ENCODE peak calls at places on chromosome 6, in ten cellular contexts. S is fibroblast of the aortic adventitia, P is NB4, Q is fibroblast of lung, L is endodermal cell, J is ovary, G is B cell, T is tibial artery, F is transverse colon, X is fibroblast of mammary gland. A is an unnamed sample.

GRCh38 chr6:43636312-43636667 is 650 bp downstream of the MAD2L1BP start:
- DNase-seq in S (peak), P (peak), Q (peak), L (no peak), J (no peak), G (no peak), T (no peak), F (no peak), X (peak), A (peak)

GRCh38 chr6:35406666-35407065 is 45.5 kb upstream of the FANCE start:
- DNase-seq in S (no peak), P (no peak), Q (no peak), L (no peak), J (no peak), G (no peak), T (no peak), F (no peak), X (no peak), A (no peak)

GRCh38 chr6:84774174-84775158 is 10.1 kb upstream of the TBX18 start:
- DNase-seq in S (no peak), P (no peak), Q (no peak), L (peak), J (peak), G (no peak), T (peak), F (no peak), X (peak), A (no peak)

GRCh38 chr6:160431231-160431630 is 83.1 kb downstream of the SLC22A3 start:
- DNase-seq in S (peak), P (no peak), Q (peak), L (no peak), J (peak), G (no peak), T (no peak), F (peak), X (peak), A (no peak)

GRCh38 chr6:133741375-133741861 is 147.5 kb upstream of the TCF21 start:
- DNase-seq in S (peak), P (no peak), Q (peak), L (no peak), J (no peak), G (no peak), T (no peak), F (no peak), X (peak), A (no peak)

GRCh38 chr6:22173311-22173710 is 123.5 kb downstream of the PRL start:
- DNase-seq in S (no peak), P (no peak), Q (no peak), L (no peak), J (no peak), G (no peak), T (no peak), F (no peak), X (no peak), A (no peak)

GRCh38 chr6:116280161-116280959 is 630 bp upstream of the TSPYL1 start:
- DNase-seq in S (peak), P (peak), Q (peak), L (no peak), J (no peak), G (no peak), T (no peak), F (no peak), X (peak), A (no peak)

GRCh38 chr6:11538799-11539468 is 1.4 kb downstream of the TMEM170B start:
- DNase-seq in S (no peak), P (peak), Q (no peak), L (no peak), J (no peak), G (no peak), T (no peak), F (no peak), X (no peak), A (no peak)

GRCh38 chr6:40894962-40895799 is 143.8 kb downstream of the UNC5CL start:
- DNase-seq in S (peak), P (peak), Q (peak), L (peak), J (peak), G (no peak), T (peak), F (peak), X (peak), A (no peak)

GRCh38 chr6:46903175-46903574 is 18.6 kb downstream of the ADGRF5 start:
- DNase-seq in S (no peak), P (no peak), Q (no peak), L (peak), J (no peak), G (no peak), T (no peak), F (no peak), X (no peak), A (no peak)
- TF ChIP-seq CTCF in S (no peak), P (no peak), Q (no peak), L (peak), J (no peak), G (no peak), T (no peak), F (no peak), X (no peak), A (peak)

GRCh38 chr6:80132942-80133517 is 26.6 kb downstream of the BCKDHB start:
- DNase-seq in S (peak), P (peak), Q (peak), L (peak), J (peak), G (no peak), T (peak), F (peak), X (peak), A (no peak)
- TF ChIP-seq CTCF in S (peak), P (no peak), Q (peak), L (peak), J (no peak), G (no peak), T (peak), F (peak), X (peak), A (peak)

DNA sequence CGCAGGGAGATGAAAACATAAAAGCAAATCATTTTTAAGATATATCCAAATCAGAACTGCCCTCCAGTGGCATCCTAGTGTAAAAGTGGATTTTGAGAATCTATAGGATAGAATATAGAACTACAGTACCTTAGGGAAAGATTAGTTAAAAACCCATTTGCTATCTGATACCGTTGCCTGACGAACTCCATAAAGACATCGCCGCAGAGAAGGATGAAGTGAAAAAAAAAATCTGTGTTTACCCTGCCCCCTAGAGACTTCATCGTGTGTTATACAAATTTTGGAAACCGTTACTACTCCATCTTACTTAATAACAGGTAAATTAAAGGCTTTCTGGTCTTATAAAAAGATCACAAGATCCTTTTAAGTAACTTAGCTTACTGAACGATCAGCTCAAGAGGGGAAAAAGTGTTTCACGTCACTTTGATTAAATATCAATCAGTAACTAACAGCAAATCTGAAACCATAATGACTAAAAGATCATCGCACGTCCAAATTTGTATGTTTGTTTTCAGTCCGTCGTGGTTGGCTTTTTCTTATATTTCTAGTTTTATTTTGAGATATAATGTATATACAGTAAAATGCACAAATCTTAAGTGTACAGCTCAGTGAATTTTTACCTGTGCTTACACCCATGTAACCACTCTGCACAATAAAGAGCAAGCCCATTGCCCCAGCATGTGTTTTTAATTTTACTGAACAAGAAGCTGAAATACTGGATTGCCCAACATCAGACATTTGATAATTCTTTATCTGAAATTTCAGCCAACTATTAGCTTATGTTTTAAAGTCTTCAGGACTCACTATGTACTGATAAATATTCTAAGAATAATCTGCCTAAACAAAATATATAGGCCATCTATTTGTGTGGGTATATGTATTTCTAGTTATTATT is 879 bp upstream of the MCM3 start:
- DNase-seq in S (peak), P (peak), Q (peak), L (no peak), J (no peak), G (no peak), T (no peak), F (no peak), X (peak), A (no peak)
- TF ChIP-seq CTCF in S (peak), P (no peak), Q (no peak), L (no peak), J (no peak), G (peak), T (no peak), F (no peak), X (peak), A (peak)

DNA sequence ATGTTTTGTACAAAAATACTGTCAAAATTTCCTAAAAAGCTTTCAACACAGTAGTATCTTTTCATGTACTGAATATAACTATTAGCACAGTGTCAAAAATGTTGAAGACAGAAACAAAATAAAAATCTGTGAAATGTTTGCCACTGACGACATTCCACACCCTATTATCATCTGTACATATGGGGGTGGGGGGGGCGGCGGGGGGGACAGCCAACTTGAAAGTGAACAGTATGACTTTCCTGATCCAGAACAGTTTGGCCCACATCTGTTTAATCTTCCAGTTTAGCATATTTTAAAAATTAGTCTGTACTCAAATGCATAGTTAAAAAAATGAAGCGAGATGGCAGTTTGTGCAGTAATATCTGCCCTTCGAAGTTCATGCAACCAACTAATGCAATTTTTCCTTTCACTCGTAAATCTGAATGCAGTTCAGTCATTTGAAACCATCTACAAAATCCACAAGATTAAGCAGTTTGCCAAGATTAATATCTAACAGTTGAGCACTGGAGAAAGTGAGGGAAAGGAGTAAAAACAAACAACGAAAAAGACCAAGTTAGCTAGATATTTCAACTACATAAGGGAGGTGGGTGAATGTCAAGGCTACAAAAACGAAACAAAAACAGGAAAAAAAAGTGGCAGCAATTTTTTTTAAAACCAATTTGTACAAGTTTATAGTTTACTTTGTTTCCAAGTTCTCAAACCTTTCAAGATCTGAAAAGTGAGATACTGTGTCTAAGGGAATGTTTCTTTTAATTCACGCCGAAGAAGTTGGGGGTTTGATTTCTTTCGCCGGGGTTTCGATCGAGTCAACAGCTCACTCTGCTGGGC is 1.9 kb downstream of the CITED2 start:
- DNase-seq in S (peak), P (peak), Q (peak), L (no peak), J (no peak), G (no peak), T (no peak), F (no peak), X (peak), A (no peak)
- TF ChIP-seq CTCF in S (no peak), P (no peak), Q (no peak), L (no peak), J (no peak), G (no peak), T (no peak), F (no peak), X (no peak), A (no peak)

DNA sequence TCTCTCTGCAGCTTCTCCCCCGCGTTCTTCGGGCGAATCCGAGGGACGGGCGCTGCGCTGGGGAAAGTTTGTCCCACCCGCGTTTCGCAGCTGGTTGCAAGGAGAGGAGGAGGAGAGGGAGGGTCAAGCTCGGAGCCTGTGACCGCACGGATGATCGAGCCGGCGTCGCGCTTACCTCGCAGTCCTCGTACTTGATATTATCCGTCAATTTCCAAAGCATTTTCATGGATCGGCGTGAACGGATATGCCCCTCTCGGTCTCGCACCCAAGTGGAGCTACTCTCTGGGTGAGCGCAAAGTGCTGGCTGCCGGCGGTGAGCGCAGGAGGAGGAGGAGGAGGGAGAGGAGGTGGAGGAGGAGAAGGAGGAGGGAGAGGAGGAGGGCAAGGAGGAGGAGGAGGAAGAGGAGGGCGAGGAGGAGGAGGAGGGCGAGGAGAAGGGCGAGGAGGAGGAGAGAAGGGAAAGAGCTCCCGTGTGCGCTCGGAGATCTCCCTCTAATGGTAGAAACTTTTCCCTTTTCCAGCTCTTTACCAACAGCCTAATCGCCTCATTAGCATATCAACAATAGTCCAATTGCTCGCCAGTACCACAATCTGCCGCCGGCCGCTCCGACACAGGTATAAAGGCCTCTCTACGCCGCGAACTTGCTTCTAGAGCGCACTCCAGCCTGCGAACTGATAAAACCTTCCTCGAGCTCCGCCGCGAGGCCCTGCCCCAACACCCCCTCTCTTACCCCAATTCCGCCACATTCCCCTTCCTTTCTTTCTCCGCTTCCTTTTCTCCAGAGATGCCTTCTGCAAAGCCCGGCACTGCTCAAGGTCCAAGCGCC is at the start of gene TFAP2A:
- DNase-seq in S (peak), P (no peak), Q (no peak), L (peak), J (no peak), G (peak), T (no peak), F (no peak), X (peak), A (no peak)
- TF ChIP-seq CTCF in S (peak), P (no peak), Q (no peak), L (peak), J (no peak), G (no peak), T (no peak), F (no peak), X (no peak), A (peak)

GRCh38 chr6:70686548-70687133 is 19.0 kb downstream of the SMAP1 start:
- DNase-seq in S (peak), P (peak), Q (peak), L (no peak), J (no peak), G (no peak), T (no peak), F (no peak), X (peak), A (no peak)
- TF ChIP-seq CTCF in S (peak), P (peak), Q (peak), L (peak), J (peak), G (peak), T (peak), F (peak), X (peak), A (peak)

GRCh38 chr6:129440691-129441090 is 269.3 kb downstream of the ARHGAP18 start:
- DNase-seq in S (peak), P (peak), Q (peak), L (peak), J (no peak), G (no peak), T (no peak), F (no peak), X (peak), A (no peak)
- TF ChIP-seq CTCF in S (no peak), P (no peak), Q (no peak), L (peak), J (no peak), G (no peak), T (no peak), F (no peak), X (no peak), A (no peak)

GRCh38 chr6:108168501-108168979 is 2.7 kb downstream of the NR2E1 start:
- DNase-seq in S (no peak), P (peak), Q (no peak), L (peak), J (no peak), G (peak), T (no peak), F (peak), X (peak), A (no peak)
- TF ChIP-seq CTCF in S (peak), P (peak), Q (no peak), L (peak), J (no peak), G (peak), T (no peak), F (no peak), X (peak), A (peak)

GRCh38 chr6:112309244-112309643 is 37.9 kb upstream of the RFPL4B start:
- DNase-seq in S (no peak), P (no peak), Q (no peak), L (no peak), J (no peak), G (no peak), T (no peak), F (no peak), X (no peak), A (no peak)
- TF ChIP-seq CTCF in S (no peak), P (no peak), Q (no peak), L (no peak), J (no peak), G (no peak), T (no peak), F (no peak), X (no peak), A (no peak)

GRCh38 chr6:111689419-111689818 is 83.7 kb upstream of the TRAF3IP2 start:
- DNase-seq in S (no peak), P (no peak), Q (no peak), L (no peak), J (no peak), G (no peak), T (no peak), F (no peak), X (no peak), A (no peak)
- TF ChIP-seq CTCF in S (no peak), P (no peak), Q (no peak), L (no peak), J (no peak), G (no peak), T (no peak), F (no peak), X (no peak), A (no peak)